ENCODE peak calls at places on chromosomes 4 and X, in ten cellular contexts. P, B, M, V, H, A, I, J, N and T are unnamed samples.

GRCh38 chr4:158068063-158068462 is 104.8 kb downstream of the GASK1B start:
- DNase-seq in P (no peak), B (no peak), M (no peak), V (no peak), H (no peak), A (no peak), I (no peak), J (no peak), N (no peak), T (no peak)

GRCh38 chr4:17060230-17060629 is 161.8 kb upstream of the LDB2 start:
- DNase-seq in P (no peak), B (no peak), M (no peak), V (no peak), H (no peak), A (no peak), I (no peak), J (no peak), N (no peak), T (no peak)

GRCh38 chr4:118757761-118758213 is 72.6 kb downstream of the METTL14 start:
- DNase-seq in P (no peak), B (no peak), M (no peak), V (no peak), H (no peak), A (no peak), I (no peak), J (no peak), N (no peak), T (no peak)

GRCh38 chr4:151912626-151913025 is 151.8 kb upstream of the GATB start:
- DNase-seq in P (no peak), B (no peak), M (no peak), V (no peak), H (no peak), A (no peak), I (no peak), J (no peak), N (no peak), T (no peak)

GRCh38 chr4:47858012-47858411 is 20.1 kb upstream of the CORIN start:
- DNase-seq in P (no peak), B (no peak), M (no peak), V (no peak), H (no peak), A (no peak), I (no peak), J (no peak), N (no peak), T (no peak)

GRCh38 chr4:38366451-38366850 is 297.5 kb upstream of the KLF3 start:
- DNase-seq in P (no peak), B (no peak), M (no peak), V (peak; percentile 4), H (no peak), A (no peak), I (no peak), J (no peak), N (no peak), T (peak; percentile 22)

GRCh38 chr4:5712517-5712916 is 1.5 kb downstream of the EVC start:
- DNase-seq in P (no peak), B (no peak), M (no peak), V (no peak), H (no peak), A (no peak), I (no peak), J (no peak), N (no peak), T (peak; percentile 41)

GRCh38 chr4:99471896-99472295 is 36.8 kb upstream of the ADH7 start:
- DNase-seq in P (no peak), B (no peak), M (no peak), V (no peak), H (no peak), A (no peak), I (no peak), J (no peak), N (no peak), T (no peak)

GRCh38 chr4:186693159-186693815 is 30.4 kb downstream of the FAT1 start:
- DNase-seq in P (peak; percentile 83), B (no peak), M (no peak), V (peak; percentile 55), H (peak; percentile 75), A (no peak), I (no peak), J (no peak), N (no peak), T (peak; percentile 62)

GRCh38 chr4:138650917-138651564 is 364.5 kb upstream of the NOCT start:
- DNase-seq in P (peak; percentile 55), B (no peak), M (no peak), V (no peak), H (no peak), A (no peak), I (no peak), J (peak; percentile 38), N (no peak), T (peak; percentile 85)

GRCh38 chrX:134622056-134622812 is 36.0 kb downstream of the PLAC1 start:
- DNase-seq in P (peak; percentile 60), B (no peak), M (no peak), V (peak; percentile 30), H (no peak), A (no peak), I (no peak), J (peak; percentile 71), N (peak; percentile 39), T (peak; percentile 81)

GRCh38 chr4:31674313-31674947 is 954.3 kb downstream of the PCDH7 start:
- DNase-seq in P (no peak), B (no peak), M (no peak), V (no peak), H (no peak), A (no peak), I (no peak), J (no peak), N (peak; percentile 9), T (no peak)

GRCh38 chr4:41349021-41349420 is 92.3 kb downstream of the UCHL1 start:
- DNase-seq in P (no peak), B (no peak), M (no peak), V (no peak), H (no peak), A (no peak), I (no peak), J (no peak), N (no peak), T (no peak)

GRCh38 chrX:136781180-136781797 is 557 bp upstream of the ARHGEF6 start:
- DNase-seq in P (no peak), B (no peak), M (no peak), V (no peak), H (no peak), A (no peak), I (no peak), J (peak; percentile 72), N (no peak), T (no peak)

GRCh38 chr4:172152284-172152683 is 339.1 kb downstream of the GALNTL6 start:
- DNase-seq in P (no peak), B (no peak), M (no peak), V (no peak), H (no peak), A (no peak), I (no peak), J (no peak), N (no peak), T (no peak)

GRCh38 chr4:7607156-7607910 is 172.6 kb upstream of the PSAPL1 start:
- DNase-seq in P (no peak), B (no peak), M (no peak), V (no peak), H (no peak), A (no peak), I (no peak), J (no peak), N (no peak), T (peak; percentile 43)

GRCh38 chr4:45992728-45993127 is 131.1 kb downstream of the GABRG1 start:
- DNase-seq in P (no peak), B (no peak), M (no peak), V (no peak), H (no peak), A (no peak), I (no peak), J (no peak), N (no peak), T (no peak)

GRCh38 chr4:123443401-123444297 is 47.1 kb downstream of the SPRY1 start:
- DNase-seq in P (no peak), B (no peak), M (peak; percentile 3), V (no peak), H (no peak), A (no peak), I (no peak), J (no peak), N (peak; percentile 34), T (no peak)

GRCh38 chr4:26431461-26432165 is 58.7 kb downstream of the CCKAR start:
- DNase-seq in P (peak; percentile 28), B (no peak), M (no peak), V (no peak), H (no peak), A (no peak), I (no peak), J (no peak), N (no peak), T (no peak)

GRCh38 chrX:129622757-129623301 is 31.9 kb downstream of the APLN start:
- DNase-seq in P (no peak), B (no peak), M (no peak), V (no peak), H (no peak), A (no peak), I (no peak), J (peak; percentile 79), N (no peak), T (peak; percentile 67)

GRCh38 chrX:24464498-24464835 is 619 bp upstream of the PDK3 start:
- DNase-seq in P (no peak), B (no peak), M (no peak), V (no peak), H (no peak), A (no peak), I (no peak), J (no peak), N (peak; percentile 6), T (no peak)

GRCh38 chr4:69649629-69650028 is 3.4 kb downstream of the UGT2A1 start:
- DNase-seq in P (no peak), B (no peak), M (no peak), V (peak; percentile 88), H (no peak), A (no peak), I (no peak), J (no peak), N (no peak), T (no peak)

GRCh38 chr4:92012899-92013867 is 290.6 kb upstream of the GRID2 start:
- DNase-seq in P (no peak), B (no peak), M (no peak), V (peak; percentile 2), H (peak; percentile 74), A (no peak), I (no peak), J (no peak), N (no peak), T (no peak)

GRCh38 chr4:6263541-6264540 is 5.8 kb upstream of the WFS1 start:
- DNase-seq in P (no peak), B (no peak), M (no peak), V (peak; percentile 22), H (no peak), A (no peak), I (no peak), J (no peak), N (peak; percentile 65), T (peak; percentile 22)

GRCh38 chr4:13464973-13465372 is 19.2 kb downstream of the RAB28 start:
- DNase-seq in P (no peak), B (no peak), M (no peak), V (no peak), H (no peak), A (no peak), I (no peak), J (no peak), N (no peak), T (no peak)

GRCh38 chr4:93841803-93842202 is 13.2 kb downstream of the ATOH1 start:
- DNase-seq in P (no peak), B (no peak), M (no peak), V (no peak), H (no peak), A (no peak), I (no peak), J (no peak), N (no peak), T (no peak)

GRCh38 chrX:41452972-41453371 is 5.8 kb downstream of the NYX start:
- DNase-seq in P (no peak), B (no peak), M (no peak), V (no peak), H (no peak), A (no peak), I (no peak), J (no peak), N (no peak), T (peak; percentile 87)

GRCh38 chr4:171650543-171650942 is 162.7 kb upstream of the GALNTL6 start:
- DNase-seq in P (no peak), B (no peak), M (no peak), V (peak; percentile 3), H (no peak), A (no peak), I (no peak), J (no peak), N (peak; percentile 44), T (no peak)